ENCODE peak calls at places on chromosomes 16 and 17, in five cellular contexts. W, S, N, D and O are unnamed samples.

GRCh38 chr17:7034955-7035590 is 742 bp upstream of the SLC16A13 start:
- DNase-seq in N (no peak), W (no peak), D (no peak), S (peak; percentile 37), O (no peak)

GRCh38 chr17:28706471-28707338 is 5.0 kb downstream of the PROCA1 start:
- DNase-seq in D (no peak), N (no peak), W (no peak), S (no peak), O (no peak)

GRCh38 chr17:6487243-6488007 is 43.2 kb downstream of the PIMREG start:
- DNase-seq in N (no peak), D (no peak), S (no peak), W (no peak), O (no peak)

GRCh38 chr16:29029168-29029994 is 44.5 kb downstream of the LAT start:
- DNase-seq in S (peak; percentile 95), N (peak; percentile 98), W (peak; percentile 71), D (peak; percentile 82), O (peak; percentile 97)

GRCh38 chr17:9185688-9186289 is 164.5 kb downstream of the NTN1 start:
- DNase-seq in S (no peak), N (no peak), D (no peak), W (no peak), O (no peak)

GRCh38 chr17:37187262-37187661 is 188.5 kb upstream of the C17orf78 start:
- DNase-seq in W (no peak), D (no peak), N (no peak), S (no peak), O (no peak)

GRCh38 chr17:19727466-19728113 is 11.2 kb upstream of the SLC47A2 start:
- DNase-seq in S (no peak), W (no peak), D (peak; percentile 84), N (no peak), O (peak; percentile 71)

GRCh38 chr17:62950067-62950466 is 16.0 kb upstream of the TANC2 start:
- DNase-seq in S (no peak), D (peak; percentile 55), W (no peak), N (peak; percentile 23), O (peak; percentile 94)

GRCh38 chr17:49565948-49566491 is 9.7 kb upstream of the NXPH3 start:
- DNase-seq in D (no peak), S (no peak), W (peak; percentile 42), N (no peak), O (no peak)

GRCh38 chr17:80861892-80862291 is 129.7 kb upstream of the CHMP6 start:
- DNase-seq in N (no peak), W (no peak), S (peak; percentile 65), D (peak; percentile 70), O (no peak)

GRCh38 chr17:1493291-1493980 is 950 bp upstream of the MYO1C start:
- DNase-seq in S (no peak), N (no peak), D (no peak), W (no peak), O (no peak)

GRCh38 chr16:22161999-22162657 is at the start of gene SDR42E2:
- DNase-seq in S (peak; percentile 57), N (no peak), W (no peak), D (no peak), O (no peak)

GRCh38 chr16:84907575-84907974 is 87.8 kb downstream of the CRISPLD2 start:
- DNase-seq in W (no peak), S (no peak), N (no peak), D (no peak), O (peak; percentile 26)

GRCh38 chr17:49964539-49965521 is 4.2 kb upstream of the DLX4 start:
- DNase-seq in D (no peak), S (peak; percentile 40), W (no peak), N (no peak), O (no peak)

GRCh38 chr17:79220201-79220714 is 145.6 kb downstream of the ENGASE start:
- DNase-seq in W (no peak), D (no peak), N (no peak), S (no peak), O (no peak)

GRCh38 chr16:61900482-61900881 is 135.8 kb downstream of the CDH8 start:
- DNase-seq in S (no peak), N (peak; percentile 35), W (no peak), D (peak; percentile 73), O (peak; percentile 83)

GRCh38 chr17:38454528-38454927 is 26.3 kb downstream of the ARHGAP23 start:
- DNase-seq in W (no peak), D (peak; percentile 88), N (peak; percentile 85), S (no peak), O (peak; percentile 92)

GRCh38 chr16:84042879-84043485 is 387 bp upstream of the SLC38A8 start:
- DNase-seq in N (no peak), W (no peak), S (no peak), D (no peak), O (no peak)

GRCh38 chr16:20903116-20903888 is 2.7 kb downstream of the LYRM1 start:
- DNase-seq in N (no peak), S (no peak), D (no peak), W (peak; percentile 51), O (no peak)

GRCh38 chr17:13297198-13297597 is 279.4 kb upstream of the ELAC2 start:
- DNase-seq in S (no peak), N (no peak), D (no peak), W (no peak), O (no peak)